ENCODE peak calls at places on chromosomes 4 and X, in seven cellular contexts. V is neuronal stem cell, H is IMR-90, J is mesenchymal stem cell, Q is H9, T is H1, R is trophoblast cell. O is an unnamed sample.
A peak's percentile ranks its signal among the peaks of the same experiment; 100 is the strongest.

GRCh38 chr4:95839891-95840290 is at the start of gene PDHA2:
- DNase-seq in H (no peak), R (no peak), T (no peak), V (no peak), Q (peak; percentile 26), J (no peak), O (no peak)

GRCh38 chrX:131588995-131589394 is 45.1 kb downstream of the OR13H1 start:
- DNase-seq in V (no peak), R (peak; percentile 9), T (no peak), Q (no peak), J (peak; percentile 73), H (no peak), O (no peak)

GRCh38 chr4:143282170-143282760 is 54.4 kb upstream of the GAB1 start:
- DNase-seq in H (no peak), T (no peak), Q (no peak), J (peak; percentile 22), V (no peak), R (peak; percentile 20), O (no peak)

GRCh38 chr4:98687876-98688275 is 29.5 kb upstream of the TSPAN5 start:
- DNase-seq in V (no peak), J (peak; percentile 25), H (no peak), R (no peak), Q (no peak), T (no peak), O (no peak)

GRCh38 chrX:71912156-71912555 is 1.5 kb downstream of the NHSL2 start:
- DNase-seq in J (no peak), R (no peak), Q (no peak), V (no peak), H (no peak), T (no peak), O (peak; percentile 34)

GRCh38 chrX:146055733-146056132 is 238.1 kb downstream of the SLITRK2 start:
- DNase-seq in H (no peak), V (no peak), Q (no peak), T (no peak), R (no peak), J (no peak), O (peak; percentile 3)

GRCh38 chr4:139416073-139416673 is 37.7 kb upstream of the RAB33B start:
- DNase-seq in T (no peak), Q (no peak), J (peak; percentile 51), R (peak; percentile 66), V (no peak), H (peak; percentile 67), O (peak; percentile 39)

GRCh38 chr4:159003420-159004253 is 99.2 kb upstream of the RAPGEF2 start:
- DNase-seq in R (peak; percentile 46), Q (no peak), H (peak; percentile 44), T (no peak), V (no peak), J (no peak), O (no peak)

GRCh38 chr4:159639924-159640323 is 537.0 kb downstream of the RAPGEF2 start:
- DNase-seq in Q (no peak), J (no peak), V (no peak), R (no peak), H (no peak), T (no peak), O (no peak)

GRCh38 chr4:26049447-26049846 is 135.4 kb downstream of the SMIM20 start:
- DNase-seq in V (no peak), J (no peak), R (no peak), H (no peak), Q (no peak), T (no peak), O (no peak)

GRCh38 chrX:21708116-21708515 is 49.8 kb downstream of the SMPX start:
- DNase-seq in T (no peak), R (peak; percentile 41), J (no peak), H (no peak), V (no peak), Q (no peak), O (no peak)

GRCh38 chr4:173153445-173153844 is 15.2 kb upstream of the GALNT7 start:
- DNase-seq in R (no peak), T (no peak), J (no peak), V (no peak), H (no peak), Q (no peak), O (no peak)

GRCh38 chr4:13483142-13484044 is 747 bp downstream of the RAB28 start:
- DNase-seq in V (peak; percentile 71), T (no peak), J (peak; percentile 86), R (peak; percentile 42), H (peak; percentile 74), Q (peak; percentile 66), O (peak; percentile 86)

GRCh38 chr4:87527446-87528240 is 1.5 kb downstream of the SPARCL1 start:
- DNase-seq in H (no peak), T (no peak), V (no peak), R (no peak), J (no peak), Q (no peak), O (no peak)

GRCh38 chr4:173213296-173213695 is 44.7 kb downstream of the GALNT7 start:
- DNase-seq in J (no peak), T (no peak), R (no peak), H (no peak), V (no peak), Q (no peak), O (no peak)

GRCh38 chr4:78757574-78757973 is 18.6 kb upstream of the BMP2K start:
- DNase-seq in Q (no peak), J (no peak), R (no peak), H (no peak), T (no peak), V (no peak), O (no peak)

GRCh38 chr4:122117743-122118142 is 34.4 kb upstream of the BLTP1 start:
- DNase-seq in J (peak; percentile 44), H (peak; percentile 32), Q (no peak), R (no peak), V (no peak), T (no peak), O (no peak)

GRCh38 chrX:17374619-17375360 is at the start of gene NHS:
- DNase-seq in T (peak; percentile 70), Q (peak; percentile 87), R (peak; percentile 68), V (peak; percentile 70), H (peak; percentile 63), J (peak; percentile 13), O (peak; percentile 89)

GRCh38 chrX:154840856-154841255 is 6.4 kb upstream of the SMIM9 start:
- DNase-seq in R (peak; percentile 64), Q (no peak), T (no peak), H (peak; percentile 70), V (no peak), J (peak; percentile 49), O (peak; percentile 42)

GRCh38 chr4:6446538-6447451 is 25.6 kb downstream of the PPP2R2C start:
- DNase-seq in H (no peak), J (no peak), R (no peak), T (no peak), Q (no peak), V (no peak), O (no peak)

GRCh38 chr4:6444587-6444986 is 27.8 kb downstream of the PPP2R2C start:
- DNase-seq in V (no peak), R (no peak), J (no peak), H (no peak), Q (no peak), T (no peak), O (no peak)

GRCh38 chr4:6447561-6448290 is 24.7 kb downstream of the PPP2R2C start:
- DNase-seq in V (no peak), H (no peak), T (no peak), J (no peak), R (no peak), Q (no peak), O (no peak)

GRCh38 chr4:6445403-6446129 is 26.8 kb downstream of the PPP2R2C start:
- DNase-seq in H (no peak), V (no peak), J (no peak), R (no peak), Q (no peak), T (no peak), O (no peak)

DNA sequence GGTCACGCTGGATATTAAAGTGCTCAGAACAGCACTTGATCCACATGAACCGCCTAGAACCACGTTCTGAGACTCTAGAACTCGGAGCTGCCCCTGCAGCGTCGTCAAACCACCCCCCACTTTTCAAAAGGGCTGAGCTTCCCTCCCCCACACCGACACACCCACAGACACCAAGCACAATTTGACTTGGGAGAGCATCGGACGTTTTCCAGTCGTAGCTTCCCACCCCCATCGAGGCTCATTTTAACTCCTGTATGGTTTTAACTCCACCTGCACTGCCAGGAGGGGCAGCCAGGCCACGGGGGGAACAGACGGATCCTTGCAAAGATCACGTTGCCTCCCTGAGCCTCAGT is 26.3 kb downstream of the PPP2R2C start:
- DNase-seq in T (no peak), V (no peak), J (no peak), H (no peak), Q (no peak), R (no peak), O (no peak)
- H3K4me1 ChIP-seq in T (peaks cover 7% of the 10 kb centered on the region), V (peaks cover 14% of the 10 kb centered on the region), J (no peaks in the 10 kb centered on the region), H (no peaks in the 10 kb centered on the region), Q (no peaks in the 10 kb centered on the region), R (no peaks in the 10 kb centered on the region), O (no peaks in the 10 kb centered on the region)

DNA sequence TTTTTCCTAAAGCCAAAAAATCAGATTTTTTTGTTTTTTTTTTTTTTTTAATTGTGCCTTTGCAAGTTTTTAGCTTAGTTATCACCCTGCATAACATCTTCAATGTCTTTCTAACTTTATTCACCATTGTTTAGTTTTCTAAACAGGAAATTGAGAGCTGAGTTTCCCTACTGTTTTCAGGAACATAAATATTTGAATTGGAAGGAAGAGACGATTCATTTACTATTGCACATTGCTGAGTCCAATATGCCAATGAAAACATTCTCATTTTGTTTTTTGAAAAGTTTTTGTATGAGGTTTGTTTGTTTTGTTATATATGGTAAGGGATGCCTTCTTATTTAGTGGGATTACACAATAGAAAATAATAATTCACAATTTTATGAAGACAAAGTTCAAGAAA is 148.4 kb downstream of the ANKRD50 start:
- DNase-seq in T (no peak), J (no peak), V (no peak), R (no peak), H (no peak), Q (no peak), O (no peak)
- H3K23ac ChIP-seq in T (no peak overlapping the region), J (no peak overlapping the region), V (no peak overlapping the region), R (no peak overlapping the region), H (no peak overlapping the region), Q (no peak overlapping the region), O (no peak overlapping the region)

GRCh38 chr4:54055494-54055893 is 8.9 kb downstream of the CHIC2 start:
- DNase-seq in V (no peak), J (no peak), R (no peak), Q (no peak), H (no peak), T (no peak), O (no peak)
- H3K4me1 ChIP-seq in V (no peaks in the 10 kb centered on the region), J (peaks cover 3% of the 10 kb centered on the region), R (no peaks in the 10 kb centered on the region), Q (no peaks in the 10 kb centered on the region), H (peaks cover 4% of the 10 kb centered on the region), T (no peaks in the 10 kb centered on the region), O (no peaks in the 10 kb centered on the region)

GRCh38 chrX:107549504-107549903 is 78.8 kb upstream of the PRPS1 start:
- DNase-seq in T (no peak), V (no peak), Q (no peak), R (peak; percentile 65), J (no peak), H (no peak), O (peak; percentile 63)

GRCh38 chrX:107552976-107553375 is 75.3 kb upstream of the PRPS1 start:
- DNase-seq in J (no peak), Q (no peak), T (no peak), V (no peak), H (no peak), R (no peak), O (no peak)

GRCh38 chrX:107548775-107549174 is 79.5 kb upstream of the PRPS1 start:
- DNase-seq in T (no peak), R (no peak), V (no peak), J (no peak), Q (no peak), H (no peak), O (no peak)

GRCh38 chrX:107547621-107548020 is 80.7 kb upstream of the PRPS1 start:
- DNase-seq in V (no peak), T (no peak), J (no peak), R (no peak), Q (no peak), H (no peak), O (no peak)

GRCh38 chrX:107551546-107551945 is 76.8 kb upstream of the PRPS1 start:
- DNase-seq in H (no peak), Q (no peak), V (no peak), J (no peak), T (no peak), R (no peak), O (no peak)
- H3K23ac ChIP-seq in H (no peak overlapping the region), Q (no peak overlapping the region), V (no peak overlapping the region), J (no peak overlapping the region), T (no peak overlapping the region), R (no peak overlapping the region), O (no peak overlapping the region)

O was measured in mesendoderm.